ENCODE peak calls at places on chromosome 12, in four cellular contexts. A is K562, V is H1, N is HepG2. I is an unnamed sample.

GRCh38 chr12:132259364-132259871 is 70.0 kb downstream of the GALNT9 start:
- DNase-seq in V (no peak), N (no peak), A (peak; percentile 12), I (no peak)

GRCh38 chr12:62192486-62193250 is 67.5 kb upstream of the USP15 start:
- DNase-seq in A (peak; percentile 74), V (no peak), N (peak; percentile 71), I (peak; percentile 78)

GRCh38 chr12:54526800-54527630 is 22.4 kb upstream of the PDE1B start:
- DNase-seq in A (peak; percentile 76), V (peak; percentile 93), N (peak; percentile 23), I (no peak)

GRCh38 chr12:132766380-132767085 is 4.9 kb upstream of the ANKLE2 start:
- DNase-seq in V (no peak), N (no peak), A (peak; percentile 87), I (no peak)

GRCh38 chr12:29943683-29944082 is 159.9 kb upstream of the TMTC1 start:
- DNase-seq in V (no peak), N (no peak), A (no peak), I (no peak)

GRCh38 chr12:80702889-80703605 is 4.4 kb upstream of the MYF6 start:
- DNase-seq in N (peak; percentile 5), V (no peak), A (no peak), I (no peak)

GRCh38 chr12:63079791-63080395 is 71.1 kb downstream of the AVPR1A start:
- DNase-seq in A (no peak), V (no peak), N (no peak), I (no peak)

GRCh38 chr12:127209318-127209717 is 1057.7 kb upstream of the TMEM132C start:
- DNase-seq in N (no peak), V (no peak), A (no peak), I (no peak)

GRCh38 chr12:58917699-58918334 is 2.5 kb downstream of the LRIG3 start:
- DNase-seq in A (no peak), V (no peak), N (no peak), I (no peak)

GRCh38 chr12:779745-780734 is 27.7 kb downstream of the WNK1 start:
- DNase-seq in V (no peak), N (peak; percentile 41), A (no peak), I (peak; percentile 39)

GRCh38 chr12:59619461-59620240 is 23.8 kb downstream of the SLC16A7 start:
- DNase-seq in N (no peak), V (no peak), A (no peak), I (no peak)

GRCh38 chr12:113195598-113195997 is 10.1 kb downstream of the RITA1 start:
- DNase-seq in A (no peak), V (no peak), N (no peak), I (no peak)

GRCh38 chr12:28021704-28022103 is 49.2 kb upstream of the PTHLH start:
- DNase-seq in V (no peak), N (peak; percentile 58), A (no peak), I (peak; percentile 71)

GRCh38 chr12:132560421-132560830 is 50.0 kb downstream of the LRCOL1 start:
- DNase-seq in V (peak; percentile 72), N (no peak), A (peak; percentile 60), I (peak; percentile 39)

GRCh38 chr12:121719926-121720414 is 7.4 kb downstream of the TMEM120B start:
- DNase-seq in N (no peak), V (no peak), A (peak; percentile 20), I (peak; percentile 66)

GRCh38 chr12:132152921-132153321 is 8.7 kb downstream of the NOC4L start:
- DNase-seq in N (no peak), V (no peak), A (no peak), I (no peak)

GRCh38 chr12:116366456-116366776 is 88.9 kb upstream of the MED13L start:
- DNase-seq in A (no peak), N (no peak), V (no peak), I (no peak)

GRCh38 chr12:124347335-124347734 is 52.4 kb downstream of the RFLNA start:
- DNase-seq in A (no peak), V (no peak), N (no peak), I (no peak)

GRCh38 chr12:124346425-124347168 is 51.7 kb downstream of the RFLNA start:
- DNase-seq in N (no peak), V (no peak), A (no peak), I (no peak)

GRCh38 chr12:124348659-124349380 is 53.9 kb downstream of the RFLNA start:
- DNase-seq in N (no peak), A (no peak), V (no peak), I (no peak)

GRCh38 chr12:124345795-124346194 is 50.9 kb downstream of the RFLNA start:
- DNase-seq in V (no peak), N (no peak), A (no peak), I (no peak)

GRCh38 chr12:124347805-124348658 is 53.1 kb downstream of the RFLNA start:
- DNase-seq in A (peak; percentile 12), V (peak; percentile 74), N (peak; percentile 27), I (no peak)
- TF ChIP-seq CTCF in A (peak; percentile 52), V (peak; percentile 49), N (peak; percentile 82), I (peak; percentile 43)

GRCh38 chr12:91565246-91565645 is 382.6 kb upstream of the DCN start:
- DNase-seq in V (no peak), N (no peak), A (peak; percentile 34), I (no peak)
- TF ChIP-seq PHF8 in V (no peak), N (no peak), A (no peak), I (no peak)

GRCh38 chr12:100927825-100928224 is 133.2 kb downstream of the ANO4 start:
- DNase-seq in A (no peak), V (no peak), N (no peak), I (no peak)

DNA sequence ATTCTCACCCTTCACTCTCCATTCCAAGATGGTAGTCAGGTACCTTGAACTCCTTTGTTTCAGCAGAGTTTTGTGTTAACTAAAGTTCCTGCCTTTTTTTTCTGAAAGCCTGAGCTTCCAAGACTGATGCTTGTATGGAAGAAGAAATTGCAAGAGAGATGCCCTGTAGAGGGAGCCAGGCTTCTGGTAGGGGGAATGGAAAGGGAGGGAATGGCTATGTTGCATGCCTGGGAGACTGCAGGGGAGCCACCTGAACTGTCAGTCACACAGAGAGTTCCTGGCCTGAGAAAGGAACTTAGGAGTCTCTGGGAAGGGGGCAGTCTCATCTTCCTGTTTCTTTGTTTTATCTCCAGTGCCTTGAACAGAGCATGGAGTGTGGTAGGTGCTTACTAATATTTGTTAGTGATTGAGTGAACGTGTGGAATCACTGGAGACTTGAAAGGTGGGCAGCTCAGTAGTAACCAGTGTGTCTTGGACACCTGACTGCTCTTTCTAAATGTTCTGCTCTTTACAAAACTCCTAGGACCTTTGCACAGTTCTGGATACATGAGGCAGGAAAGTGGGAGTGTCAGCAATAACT is 132.2 kb downstream of the ANO4 start:
- DNase-seq in N (peak; percentile 25), V (peak; percentile 63), A (peak; percentile 2), I (peak; percentile 29)
- TF ChIP-seq CTCF in N (peak; percentile 52), V (peak; percentile 59), A (no peak), I (no peak)

DNA sequence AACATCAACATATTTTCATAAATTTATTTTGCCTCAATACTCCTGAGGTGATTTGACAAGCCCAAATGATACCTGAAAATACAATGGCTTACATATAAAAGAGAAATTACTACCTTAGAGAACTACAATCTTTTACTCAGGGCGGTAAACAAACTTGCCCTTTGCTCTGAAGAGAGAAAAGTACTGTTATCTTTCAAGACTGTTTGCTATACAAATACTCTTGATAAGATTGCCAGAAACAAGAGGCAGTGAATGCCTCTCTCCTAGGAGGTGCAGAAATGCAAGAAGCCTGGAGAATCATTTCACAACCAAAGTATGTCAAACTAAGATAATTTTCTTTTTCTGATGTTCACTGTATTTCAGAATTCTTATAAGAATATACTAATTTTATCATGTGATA is 160.3 kb downstream of the ALX1 start:
- DNase-seq in A (no peak), V (no peak), N (no peak), I (peak; percentile 26)
- TF ChIP-seq PHF8 in A (no peak), V (no peak), N (no peak), I (no peak)

GRCh38 chr12:56836317-56836716 is 73.2 kb downstream of the HSD17B6 start:
- DNase-seq in V (no peak), N (no peak), A (no peak), I (no peak)

GRCh38 chr12:56836800-56837663 is 73.9 kb downstream of the HSD17B6 start:
- DNase-seq in N (no peak), A (peak; percentile 41), V (no peak), I (no peak)

GRCh38 chr12:56838602-56839488 is 75.7 kb downstream of the HSD17B6 start:
- DNase-seq in A (no peak), V (no peak), N (no peak), I (no peak)

GRCh38 chr12:56840922-56841321 is 77.8 kb downstream of the HSD17B6 start:
- DNase-seq in V (no peak), N (no peak), A (no peak), I (no peak)

GRCh38 chr12:56839489-56840442 is 76.6 kb downstream of the HSD17B6 start:
- DNase-seq in N (peak; percentile 41), A (peak; percentile 83), V (peak; percentile 72), I (peak; percentile 65)
- TF ChIP-seq CTCF in N (peak; percentile 90), A (peak; percentile 92), V (peak; percentile 96), I (peak; percentile 83)

GRCh38 chr12:110760204-110760609 is 17.5 kb upstream of the PPP1CC start:
- DNase-seq in N (peak; percentile 52), V (no peak), A (peak; percentile 70), I (peak; percentile 24)
- TF ChIP-seq PHF8 in N (no peak), V (no peak), A (no peak), I (no peak)

DNA sequence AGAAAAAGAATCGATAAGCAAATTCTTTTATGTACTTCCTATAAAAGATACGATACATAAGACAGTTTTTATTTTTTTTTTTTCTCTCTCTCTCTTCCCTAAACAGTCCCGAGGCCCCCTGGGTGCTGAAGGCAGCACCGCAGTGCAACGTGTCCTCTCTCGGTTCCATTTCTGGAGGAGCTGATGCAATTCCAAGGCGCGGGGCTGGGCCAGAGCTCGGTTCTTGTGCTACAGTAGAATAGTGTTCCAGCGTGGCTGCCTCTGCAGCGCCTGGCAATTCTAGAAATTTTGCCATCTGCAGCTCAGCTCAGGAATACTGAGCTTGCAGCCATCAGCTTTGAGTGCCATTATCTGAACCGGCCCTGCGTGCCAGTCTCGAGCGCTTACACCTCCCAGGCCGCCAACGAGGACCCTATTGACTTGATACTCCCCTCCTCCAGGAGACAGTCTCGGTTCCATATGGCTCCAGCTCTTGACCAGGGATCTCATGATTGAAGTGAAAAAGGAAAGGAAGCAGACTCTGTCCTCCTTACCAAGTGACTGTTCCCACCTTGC is 630 bp downstream of the ALDH1L2 start:
- DNase-seq in A (peak; percentile 63), N (no peak), V (peak; percentile 50), I (peak; percentile 36)
- TF ChIP-seq CTCF in A (no peak), N (no peak), V (no peak), I (no peak)

GRCh38 chr12:85441740-85442139 is 161.7 kb downstream of the ALX1 start:
- DNase-seq in N (peak; percentile 9), V (no peak), A (no peak), I (peak; percentile 49)
- TF ChIP-seq PHF8 in N (no peak), V (no peak), A (no peak), I (no peak)

DNA sequence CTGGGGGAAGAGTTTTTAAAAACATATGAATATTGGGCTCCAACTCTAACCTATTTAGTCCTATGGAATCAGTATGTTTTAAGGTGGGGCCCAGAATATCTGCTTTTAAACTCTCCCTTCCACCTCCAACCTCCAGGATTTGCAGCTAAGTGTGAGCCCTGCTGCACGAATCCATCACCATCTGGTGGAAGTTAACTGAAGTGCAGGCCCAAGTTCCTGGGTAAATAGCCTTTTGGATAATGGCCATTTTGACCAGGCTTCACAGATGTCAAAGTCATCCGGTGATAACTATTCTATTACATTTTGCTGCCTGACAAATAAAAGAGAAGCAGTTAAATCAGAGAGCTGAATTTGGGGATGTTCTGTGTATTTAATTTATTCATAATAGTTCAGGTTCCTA is 58.1 kb upstream of the RMST start:
- DNase-seq in A (peak; percentile 11), N (peak; percentile 51), V (peak; percentile 62), I (peak; percentile 25)
- TF ChIP-seq CTCF in A (peak; percentile 9), N (peak; percentile 81), V (peak; percentile 97), I (peak; percentile 44)